ENCODE peak calls at places on chromosomes 5 and 9, in five cellular contexts. One of them, this sample, is unnamed.

GRCh38 chr5:994821-995220 is 13.8 kb upstream of the NKD2 start:
- DNase-seq in EL: no peak
- DNase-seq in T-helper 1 cell: no peak
- DNase-seq in coronary artery: no peak
- DNase-seq in stomach: peak
- DNase-seq in this sample: peak

GRCh38 chr9:22528485-22528884 is 81.9 kb downstream of the DMRTA1 start:
- DNase-seq in T-helper 1 cell: no peak
- DNase-seq in stomach: no peak
- DNase-seq in EL: peak
- DNase-seq in coronary artery: no peak
- DNase-seq in this sample: no peak

GRCh38 chr9:93674580-93675335 is 98.4 kb downstream of the PHF2 start:
- DNase-seq in coronary artery: peak
- DNase-seq in stomach: peak
- DNase-seq in EL: no peak
- DNase-seq in T-helper 1 cell: peak
- DNase-seq in this sample: peak

GRCh38 chr5:147904110-147904509 is 2.2 kb downstream of the C5orf46 start:
- DNase-seq in stomach: no peak
- DNase-seq in EL: no peak
- DNase-seq in coronary artery: no peak
- DNase-seq in T-helper 1 cell: no peak
- DNase-seq in this sample: no peak

GRCh38 chr9:27339661-27340295 is 42.8 kb upstream of the EQTN start:
- DNase-seq in T-helper 1 cell: no peak
- DNase-seq in EL: no peak
- DNase-seq in coronary artery: peak
- DNase-seq in stomach: no peak
- DNase-seq in this sample: no peak

GRCh38 chr9:97768731-97769130 is 71.6 kb upstream of the XPA start:
- DNase-seq in coronary artery: no peak
- DNase-seq in T-helper 1 cell: no peak
- DNase-seq in EL: peak
- DNase-seq in stomach: no peak
- DNase-seq in this sample: no peak

GRCh38 chr5:76406014-76406413 is 2.9 kb downstream of the IQGAP2 start:
- DNase-seq in stomach: no peak
- DNase-seq in T-helper 1 cell: no peak
- DNase-seq in coronary artery: no peak
- DNase-seq in EL: no peak
- DNase-seq in this sample: no peak

GRCh38 chr5:60633336-60633735 is 66.6 kb downstream of the DEPDC1B start:
- DNase-seq in T-helper 1 cell: no peak
- DNase-seq in coronary artery: no peak
- DNase-seq in EL: peak
- DNase-seq in stomach: no peak
- DNase-seq in this sample: no peak

GRCh38 chr5:147576646-147577535 is 67.0 kb upstream of the DPYSL3 start:
- DNase-seq in coronary artery: no peak
- DNase-seq in T-helper 1 cell: no peak
- DNase-seq in stomach: peak
- DNase-seq in EL: peak
- DNase-seq in this sample: peak

GRCh38 chr9:112489039-112489546 is 2.5 kb downstream of the KIAA1958 start:
- DNase-seq in coronary artery: no peak
- DNase-seq in EL: no peak
- DNase-seq in T-helper 1 cell: no peak
- DNase-seq in stomach: no peak
- DNase-seq in this sample: no peak

GRCh38 chr9:121972501-121972981 is 120.6 kb downstream of the TTLL11 start:
- DNase-seq in stomach: peak
- DNase-seq in coronary artery: no peak
- DNase-seq in T-helper 1 cell: no peak
- DNase-seq in EL: peak
- DNase-seq in this sample: no peak

GRCh38 chr5:58410441-58410840 is 49.4 kb downstream of the PLK2 start:
- DNase-seq in EL: peak
- DNase-seq in coronary artery: no peak
- DNase-seq in T-helper 1 cell: no peak
- DNase-seq in stomach: no peak
- DNase-seq in this sample: no peak

GRCh38 chr5:10034008-10034407 is 215.7 kb downstream of the ATPSCKMT start:
- DNase-seq in T-helper 1 cell: no peak
- DNase-seq in coronary artery: no peak
- DNase-seq in EL: no peak
- DNase-seq in stomach: no peak
- DNase-seq in this sample: no peak

GRCh38 chr5:120528609-120529008 is 64.5 kb downstream of the PRR16 start:
- DNase-seq in coronary artery: no peak
- DNase-seq in EL: peak
- DNase-seq in stomach: no peak
- DNase-seq in T-helper 1 cell: no peak
- DNase-seq in this sample: no peak

GRCh38 chr5:149212203-149212951 is 59.3 kb upstream of the AFAP1L1 start:
- DNase-seq in coronary artery: no peak
- DNase-seq in EL: peak
- DNase-seq in T-helper 1 cell: no peak
- DNase-seq in stomach: no peak
- DNase-seq in this sample: no peak

GRCh38 chr5:173941102-173941501 is 47.9 kb upstream of the C5orf47 start:
- DNase-seq in coronary artery: no peak
- DNase-seq in T-helper 1 cell: no peak
- DNase-seq in stomach: no peak
- DNase-seq in EL: no peak
- DNase-seq in this sample: no peak

GRCh38 chr9:120723547-120723946 is 9.3 kb upstream of the MEGF9 start:
- DNase-seq in coronary artery: peak
- DNase-seq in stomach: no peak
- DNase-seq in EL: no peak
- DNase-seq in T-helper 1 cell: no peak
- DNase-seq in this sample: no peak

GRCh38 chr5:143390941-143391340 is 12.5 kb downstream of the NR3C1 start:
- DNase-seq in T-helper 1 cell: no peak
- DNase-seq in stomach: no peak
- DNase-seq in coronary artery: no peak
- DNase-seq in EL: no peak
- DNase-seq in this sample: no peak

GRCh38 chr9:135776893-135777622 is 75.1 kb downstream of the KCNT1 start:
- DNase-seq in coronary artery: no peak
- DNase-seq in EL: no peak
- DNase-seq in T-helper 1 cell: no peak
- DNase-seq in stomach: no peak
- DNase-seq in this sample: no peak

GRCh38 chr5:101679816-101680215 is 616.3 kb downstream of the SLCO4C1 start:
- DNase-seq in coronary artery: no peak
- DNase-seq in EL: no peak
- DNase-seq in T-helper 1 cell: no peak
- DNase-seq in stomach: no peak
- DNase-seq in this sample: no peak

GRCh38 chr5:126363658-126364057 is 59.6 kb upstream of the GRAMD2B start:
- DNase-seq in EL: no peak
- DNase-seq in T-helper 1 cell: no peak
- DNase-seq in stomach: no peak
- DNase-seq in coronary artery: no peak
- DNase-seq in this sample: no peak